ENCODE peak calls at places on chromosomes 4 and X, in seven cellular contexts. O, Z, A, B, M, R and H are unnamed samples.

GRCh38 chr4:161273607-161274006 is 890.2 kb downstream of the FSTL5 start:
- DNase-seq in Z (no peak), A (no peak), B (no peak), O (no peak), R (no peak), M (no peak), H (no peak)

GRCh38 chrX:133412246-133412645 is 3.0 kb downstream of the GPC4 start:
- DNase-seq in B (no peak), A (no peak), M (no peak), R (no peak), O (peak; percentile 13), Z (peak; percentile 67), H (no peak)

GRCh38 chrX:46898207-46898606 is 14.0 kb upstream of the JADE3 start:
- DNase-seq in B (no peak), R (no peak), Z (no peak), M (no peak), A (no peak), O (no peak), H (no peak)

GRCh38 chrX:39819921-39820849 is 277.6 kb downstream of the BCOR start:
- DNase-seq in B (no peak), R (no peak), Z (no peak), A (no peak), M (peak; percentile 36), O (no peak), H (no peak)

GRCh38 chr4:77959566-77960338 is 97.1 kb downstream of the MRPL1 start:
- DNase-seq in A (peak; percentile 66), Z (peak; percentile 73), O (peak; percentile 57), B (no peak), R (no peak), M (peak; percentile 82), H (peak; percentile 64)

GRCh38 chrX:19003756-19004155 is 19.8 kb upstream of the PHKA2 start:
- DNase-seq in Z (peak; percentile 52), R (no peak), M (no peak), A (no peak), O (peak; percentile 47), B (no peak), H (no peak)

GRCh38 chr4:150078996-150079581 is 844 bp downstream of the DCLK2 start:
- DNase-seq in R (no peak), B (peak; percentile 73), Z (peak; percentile 72), O (peak; percentile 40), M (peak; percentile 67), A (no peak), H (peak; percentile 19)

GRCh38 chr4:66688674-66689073 is 856.6 kb downstream of the CENPC start:
- DNase-seq in R (no peak), A (peak; percentile 30), O (peak; percentile 9), M (peak; percentile 6), B (no peak), Z (peak; percentile 1), H (peak; percentile 67)

GRCh38 chrX:71367396-71367795 is 1.2 kb downstream of the TAF1 start:
- DNase-seq in Z (peak; percentile 20), M (no peak), A (no peak), O (no peak), R (no peak), B (no peak), H (no peak)

GRCh38 chr4:16082424-16083216 is 1.2 kb downstream of the PROM1 start:
- DNase-seq in B (peak; percentile 88), R (no peak), A (no peak), M (peak; percentile 98), Z (peak; percentile 25), O (no peak), H (no peak)

DNA sequence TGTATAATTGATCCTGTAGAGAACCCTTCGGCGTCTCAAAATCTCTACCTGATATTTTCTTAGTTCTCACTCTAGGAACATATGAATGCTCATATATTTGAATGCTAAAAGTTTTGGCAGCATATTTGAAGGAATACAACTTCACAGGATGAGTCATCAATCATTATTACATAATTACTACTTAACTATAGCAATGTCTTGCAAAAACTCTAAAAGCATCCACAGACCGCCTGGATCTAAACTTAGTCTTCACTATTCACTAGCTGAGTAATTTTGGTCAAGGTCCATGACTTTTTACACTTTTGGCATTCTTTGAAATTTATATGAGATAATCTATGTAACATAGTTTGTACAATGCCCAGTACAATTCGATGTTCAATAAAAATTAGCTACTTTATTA is 194.7 kb downstream of the DTHD1 start:
- DNase-seq in R (no peak), O (no peak), Z (no peak), M (no peak), A (no peak), B (no peak), H (no peak)
- H2AFZ ChIP-seq in R (no peak overlapping the region), O (no peak overlapping the region), Z (no peak overlapping the region), M (peak overlapping the region; percentile 11), A (no peak overlapping the region), B (no peak overlapping the region), H (no peak overlapping the region)

GRCh38 chr4:1900624-1901023 is 29.4 kb downstream of the NSD2 start:
- DNase-seq in O (no peak), R (no peak), Z (no peak), B (no peak), A (no peak), M (no peak), H (no peak)
- H4K20me1 ChIP-seq in O (peaks cover 68% of the 10 kb centered on the region), R (peaks cover 10% of the 10 kb centered on the region), Z (peaks cover 5% of the 10 kb centered on the region), B (peaks cover 32% of the 10 kb centered on the region), A (peaks cover 26% of the 10 kb centered on the region), M (peaks cover 68% of the 10 kb centered on the region), H (peaks cover 19% of the 10 kb centered on the region)

GRCh38 chr4:173119818-173120217 is 48.8 kb upstream of the GALNT7 start:
- DNase-seq in B (no peak), R (no peak), M (no peak), O (no peak), Z (no peak), A (no peak), H (peak; percentile 28)

GRCh38 chr4:173125216-173125812 is 43.3 kb upstream of the GALNT7 start:
- DNase-seq in B (no peak), O (no peak), M (no peak), R (no peak), Z (no peak), A (no peak), H (no peak)

GRCh38 chr4:173124209-173124865 is 44.3 kb upstream of the GALNT7 start:
- DNase-seq in Z (no peak), O (no peak), R (no peak), A (no peak), B (no peak), M (no peak), H (no peak)

GRCh38 chr4:173121044-173121685 is 47.4 kb upstream of the GALNT7 start:
- DNase-seq in A (peak; percentile 70), B (no peak), Z (peak; percentile 20), M (peak; percentile 56), O (peak; percentile 25), R (peak; percentile 52), H (peak; percentile 9)
- H2AFZ ChIP-seq in A (peak overlapping the region; percentile 69), B (no peak overlapping the region), Z (no peak overlapping the region), M (no peak overlapping the region), O (no peak overlapping the region), R (no peak overlapping the region), H (no peak overlapping the region)

GRCh38 chr4:185729300-185729912 is 82.6 kb downstream of the SORBS2 start:
- DNase-seq in M (no peak), A (no peak), R (no peak), O (no peak), B (no peak), Z (no peak), H (no peak)

GRCh38 chr4:185726931-185727330 is 85.1 kb downstream of the SORBS2 start:
- DNase-seq in Z (peak; percentile 39), O (no peak), B (no peak), R (no peak), M (no peak), A (no peak), H (no peak)

GRCh38 chr4:185728886-185729285 is 83.1 kb downstream of the SORBS2 start:
- DNase-seq in R (no peak), B (no peak), Z (no peak), A (no peak), O (no peak), M (no peak), H (no peak)

GRCh38 chr4:185730849-185731608 is 81.0 kb downstream of the SORBS2 start:
- DNase-seq in O (no peak), R (no peak), M (no peak), B (no peak), Z (peak; percentile 47), A (peak; percentile 78), H (no peak)

GRCh38 chr4:185730387-185730786 is 81.6 kb downstream of the SORBS2 start:
- DNase-seq in R (no peak), M (peak; percentile 55), A (peak; percentile 78), B (no peak), O (no peak), Z (no peak), H (no peak)
- H4K20me1 ChIP-seq in R (no peaks in the 10 kb centered on the region), M (no peaks in the 10 kb centered on the region), A (no peaks in the 10 kb centered on the region), B (no peaks in the 10 kb centered on the region), O (no peaks in the 10 kb centered on the region), Z (no peaks in the 10 kb centered on the region), H (no peaks in the 10 kb centered on the region)

DNA sequence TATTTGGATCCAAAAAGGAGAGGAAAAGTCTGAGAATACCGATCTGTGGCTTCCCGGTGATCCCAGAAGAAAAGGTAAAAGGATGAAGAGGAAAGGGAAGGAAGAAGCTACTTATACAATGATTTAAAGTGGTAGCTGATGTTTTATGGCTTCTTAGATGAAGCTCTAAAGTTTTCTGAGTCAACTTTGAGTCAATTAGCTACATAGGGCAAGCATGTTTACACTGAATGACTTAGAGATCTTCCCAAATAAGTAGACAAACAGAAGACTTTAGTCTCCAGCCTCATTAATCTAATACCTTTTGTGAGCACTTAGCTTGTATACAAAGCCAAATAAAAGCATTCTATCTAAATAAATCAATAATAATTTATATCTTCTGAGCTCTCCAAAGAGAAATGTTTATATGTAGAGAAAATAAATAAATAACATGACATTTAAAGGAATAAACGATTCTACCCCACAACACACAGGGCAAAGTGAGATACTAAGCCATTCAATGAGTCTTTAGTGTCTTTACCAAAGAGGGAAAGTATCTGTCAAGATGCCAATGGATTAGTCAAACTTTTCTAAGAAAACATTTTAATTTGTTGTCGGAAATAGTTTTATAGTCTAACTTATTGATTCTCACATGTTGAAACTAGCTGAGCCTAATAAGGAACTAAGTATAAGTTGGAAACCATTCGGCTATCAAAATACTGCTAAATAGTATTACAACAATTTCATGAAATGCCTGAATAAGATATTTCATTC is 46.0 kb upstream of the TMEM184C start:
- DNase-seq in O (peak; percentile 44), M (no peak), Z (peak; percentile 64), B (no peak), A (no peak), R (no peak), H (peak; percentile 76)
- H2AFZ ChIP-seq in O (no peak overlapping the region), M (peak overlapping the region; percentile 78), Z (peak overlapping the region; percentile 54), B (no peak overlapping the region), A (no peak overlapping the region), R (no peak overlapping the region), H (peak overlapping the region; percentile 48)

GRCh38 chr4:968621-969394 is 4.6 kb downstream of the DGKQ start:
- DNase-seq in M (no peak), A (no peak), O (no peak), R (no peak), B (no peak), Z (no peak), H (no peak)
- H4K20me1 ChIP-seq in M (no peaks in the 10 kb centered on the region), A (no peaks in the 10 kb centered on the region), O (peaks cover 32% of the 10 kb centered on the region), R (peaks cover 20% of the 10 kb centered on the region), B (peaks cover 21% of the 10 kb centered on the region), Z (no peaks in the 10 kb centered on the region), H (no peaks in the 10 kb centered on the region)